ENCODE peak calls at places on chromosome 13, in eight cellular contexts. X is A172; W is NT2/D1; U is substantia nigra; D is stomach; T is mucosa of gallbladder; K is activated CD8-positive, alpha-beta memory T cell treated with anti-CD3 and anti-CD28 coated beads for 48 hours; E is stimulated activated CD4-positive, alpha-beta T cell treated with anti-CD3 and anti-CD28 coated beads, Interleukin-4, amount 100 ng/mL, for 24 hours. B is an unnamed sample.

GRCh38 chr13:110339975-110340550 is 33.0 kb downstream of the COL4A2 start:
- DNase-seq in W (no peak), T (no peak), D (no peak), E (no peak), U (no peak), X (no peak), K (no peak), B (no peak)

GRCh38 chr13:51330741-51331140 is 8.8 kb upstream of the SERPINE3 start:
- DNase-seq in X (peak), K (no peak), W (no peak), E (no peak), D (no peak), T (no peak), U (no peak), B (no peak)

GRCh38 chr13:27270594-27271520 is at the start of gene RASL11A:
- DNase-seq in K (peak), T (peak), E (peak), X (peak), U (peak), D (peak), W (peak), B (no peak)

GRCh38 chr13:110062777-110063442 is 244.0 kb downstream of the COL4A1 start:
- DNase-seq in E (no peak), D (no peak), T (no peak), X (no peak), W (no peak), U (no peak), K (no peak), B (no peak)

GRCh38 chr13:98927954-98928927 is 49.6 kb downstream of the DOCK9 start:
- DNase-seq in W (peak), E (no peak), X (no peak), T (peak), D (no peak), K (no peak), U (no peak), B (no peak)

GRCh38 chr13:100954430-100955361 is 280.1 kb upstream of the TMTC4 start:
- DNase-seq in X (peak), E (no peak), D (no peak), U (peak), T (no peak), W (no peak), K (no peak), B (no peak)

GRCh38 chr13:24267283-24267682 is 42.1 kb upstream of the C1QTNF9 start:
- DNase-seq in W (no peak), D (no peak), X (no peak), U (no peak), T (no peak), E (no peak), K (no peak), B (no peak)

GRCh38 chr13:25973576-25973975 is 78.2 kb downstream of the SHISA2 start:
- DNase-seq in E (no peak), T (no peak), D (no peak), X (no peak), W (no peak), U (peak), K (no peak), B (no peak)

GRCh38 chr13:94516456-94516855 is 37.0 kb upstream of the DCT start:
- DNase-seq in D (no peak), X (no peak), K (no peak), E (no peak), W (no peak), T (no peak), U (no peak), B (no peak)

GRCh38 chr13:94254737-94255136 is 224.7 kb downstream of the DCT start:
- DNase-seq in D (no peak), U (no peak), T (no peak), W (no peak), X (no peak), K (no peak), E (no peak), B (no peak)

GRCh38 chr13:28220166-28220565 is 81.8 kb downstream of the PAN3 start:
- DNase-seq in U (peak), T (no peak), X (no peak), W (no peak), E (no peak), D (no peak), K (no peak), B (no peak)

GRCh38 chr13:87080100-87080779 is 590.9 kb upstream of the SLITRK5 start:
- DNase-seq in T (no peak), X (no peak), U (no peak), E (no peak), D (no peak), K (no peak), W (no peak), B (no peak)

GRCh38 chr13:49610176-49610575 is 18.1 kb upstream of the ARL11 start:
- DNase-seq in U (no peak), K (no peak), E (no peak), T (no peak), W (no peak), X (no peak), D (no peak), B (no peak)

GRCh38 chr13:92640936-92641335 is 585.7 kb upstream of the GPC6 start:
- DNase-seq in U (no peak), E (no peak), D (no peak), K (no peak), T (no peak), W (no peak), X (no peak), B (no peak)

GRCh38 chr13:97856001-97856675 is 97.3 kb upstream of the IPO5 start:
- DNase-seq in T (no peak), E (no peak), K (no peak), D (no peak), U (peak), W (no peak), X (no peak), B (no peak)

GRCh38 chr13:78603240-78603947 is at the start of gene POU4F1:
- DNase-seq in X (no peak), E (peak), W (no peak), T (no peak), U (no peak), D (no peak), K (peak), B (no peak)

GRCh38 chr13:113141591-113141950 is 16.9 kb upstream of the PROZ start:
- DNase-seq in X (no peak), U (no peak), D (no peak), W (no peak), K (no peak), E (no peak), T (no peak), B (no peak)

GRCh38 chr13:49436890-49437289 is 7.0 kb downstream of the CAB39L start:
- DNase-seq in D (no peak), T (no peak), U (peak), W (no peak), X (peak), K (no peak), E (no peak), B (no peak)

GRCh38 chr13:112185466-112185865 is 118.5 kb downstream of the SOX1 start:
- DNase-seq in X (no peak), U (no peak), E (no peak), T (no peak), K (no peak), W (no peak), D (no peak), B (no peak)

GRCh38 chr13:37089495-37089894 is 16.0 kb downstream of the CSNK1A1L start:
- DNase-seq in E (no peak), K (no peak), D (no peak), W (no peak), X (no peak), U (no peak), T (no peak), B (no peak)

GRCh38 chr13:77391475-77391874 is 64.6 kb upstream of the MYCBP2 start:
- DNase-seq in W (no peak), X (no peak), K (no peak), U (no peak), D (no peak), T (no peak), E (no peak), B (no peak)

GRCh38 chr13:50012396-50013169 is 2.7 kb upstream of the KCNRG start:
- DNase-seq in T (no peak), E (no peak), W (no peak), D (no peak), X (no peak), K (no peak), U (no peak), B (no peak)

GRCh38 chr13:73168226-73168992 is 109.6 kb downstream of the KLF5 start:
- DNase-seq in E (no peak), U (no peak), X (peak), D (no peak), K (no peak), T (no peak), W (no peak), B (no peak)

GRCh38 chr13:61751039-61751438 is 335.4 kb upstream of the PCDH20 start:
- DNase-seq in W (no peak), K (no peak), E (no peak), X (no peak), U (no peak), D (no peak), T (no peak), B (no peak)

GRCh38 chr13:24741016-24741662 is 22.8 kb upstream of the RNF17 start:
- DNase-seq in D (no peak), K (no peak), W (no peak), X (peak), U (no peak), T (no peak), E (no peak), B (no peak)

GRCh38 chr13:71867101-71867814 is at the start of gene DACH1:
- DNase-seq in U (no peak), E (no peak), K (no peak), W (no peak), T (peak), D (peak), X (peak), B (no peak)

GRCh38 chr13:43023244-43023931 is at the start of gene DNAJC15:
- DNase-seq in X (peak), D (peak), T (peak), E (peak), W (no peak), K (peak), U (peak), B (peak)